ENCODE peak calls at places on chromosomes 13 and 19, in nine cellular contexts. X is small intestine, S is fibroblast of lung, E is lung, V is psoas muscle, D is gastrocnemius medialis, T is SK-N-SH, G is neural progenitor cell, C is GM23248. I is an unnamed sample.
A peak's percentile ranks its signal among the peaks of the same experiment; 100 is the strongest.

GRCh38 chr13:44218501-44219240 is 155.0 kb upstream of the SERP2 start:
- DNase-seq in X (peak; percentile 46), S (peak; percentile 74), E (peak; percentile 87), V (peak; percentile 72), D (peak; percentile 87), T (no peak), G (no peak), C (no peak), I (peak; percentile 25)

GRCh38 chr19:6450166-6450565 is 9.4 kb downstream of the SLC25A23 start:
- DNase-seq in X (no peak), S (no peak), E (no peak), V (no peak), D (no peak), T (no peak), G (no peak), C (no peak), I (no peak)

GRCh38 chr13:26062853-26063444 is 11.1 kb upstream of the SHISA2 start:
- DNase-seq in X (peak; percentile 41), S (peak; percentile 78), E (peak; percentile 35), V (no peak), D (no peak), T (peak; percentile 47), G (peak; percentile 73), C (peak; percentile 63), I (no peak)

GRCh38 chr13:100580045-100580444 is 8.5 kb downstream of the GGACT start:
- DNase-seq in X (peak; percentile 77), S (no peak), E (no peak), V (no peak), D (no peak), T (no peak), G (no peak), C (no peak), I (no peak)

GRCh38 chr19:3265432-3265831 is 41.0 kb downstream of the CELF5 start:
- DNase-seq in X (no peak), S (no peak), E (no peak), V (no peak), D (no peak), T (no peak), G (no peak), C (no peak), I (no peak)

GRCh38 chr19:38655148-38655824 is 7.8 kb downstream of the ACTN4 start:
- DNase-seq in X (no peak), S (no peak), E (no peak), V (no peak), D (no peak), T (no peak), G (no peak), C (peak; percentile 66), I (no peak)

GRCh38 chr19:35756373-35757230 is at the start of gene HSPB6:
- DNase-seq in X (no peak), S (peak; percentile 91), E (no peak), V (peak; percentile 85), D (peak; percentile 74), T (no peak), G (peak; percentile 49), C (peak; percentile 80), I (no peak)

GRCh38 chr13:53191091-53191490 is 162.5 kb downstream of the OLFM4 start:
- DNase-seq in X (no peak), S (no peak), E (no peak), V (no peak), D (no peak), T (no peak), G (peak; percentile 82), C (peak; percentile 35), I (no peak)

GRCh38 chr19:35476149-35476548 is 14.1 kb downstream of the KRTDAP start:
- DNase-seq in X (no peak), S (no peak), E (no peak), V (no peak), D (no peak), T (no peak), G (peak; percentile 35), C (no peak), I (no peak)

GRCh38 chr19:4284176-4284958 is 5.3 kb downstream of the SHD start:
- DNase-seq in X (peak; percentile 97), S (no peak), E (no peak), V (no peak), D (no peak), T (peak; percentile 93), G (peak; percentile 87), C (peak; percentile 27), I (no peak)

GRCh38 chr19:18020212-18021067 is 12.5 kb downstream of the ARRDC2 start:
- DNase-seq in X (no peak), S (no peak), E (peak; percentile 66), V (peak; percentile 97), D (peak; percentile 99), T (peak; percentile 58), G (no peak), C (peak; percentile 80), I (peak; percentile 77)

GRCh38 chr19:4967738-4968461 is 1.0 kb upstream of the KDM4B start:
- DNase-seq in X (no peak), S (peak; percentile 26), E (no peak), V (no peak), D (no peak), T (no peak), G (peak; percentile 27), C (peak; percentile 66), I (no peak)

GRCh38 chr13:46595918-46596315 is 42.9 kb downstream of the LRCH1 start:
- DNase-seq in X (no peak), S (no peak), E (no peak), V (no peak), D (no peak), T (no peak), G (no peak), C (no peak), I (no peak)

GRCh38 chr19:31560771-31561080 is 211.5 kb upstream of the TSHZ3 start:
- DNase-seq in X (no peak), S (no peak), E (no peak), V (no peak), D (no peak), T (no peak), G (no peak), C (no peak), I (no peak)

GRCh38 chr13:101579291-101579802 is 126.9 kb downstream of the ITGBL1 start:
- DNase-seq in X (no peak), S (peak; percentile 65), E (no peak), V (no peak), D (no peak), T (peak; percentile 46), G (no peak), C (peak; percentile 25), I (no peak)

GRCh38 chr13:27309967-27310598 is 39.5 kb downstream of the RASL11A start:
- DNase-seq in X (peak; percentile 51), S (peak; percentile 11), E (no peak), V (no peak), D (no peak), T (no peak), G (no peak), C (peak; percentile 47), I (no peak)

DNA sequence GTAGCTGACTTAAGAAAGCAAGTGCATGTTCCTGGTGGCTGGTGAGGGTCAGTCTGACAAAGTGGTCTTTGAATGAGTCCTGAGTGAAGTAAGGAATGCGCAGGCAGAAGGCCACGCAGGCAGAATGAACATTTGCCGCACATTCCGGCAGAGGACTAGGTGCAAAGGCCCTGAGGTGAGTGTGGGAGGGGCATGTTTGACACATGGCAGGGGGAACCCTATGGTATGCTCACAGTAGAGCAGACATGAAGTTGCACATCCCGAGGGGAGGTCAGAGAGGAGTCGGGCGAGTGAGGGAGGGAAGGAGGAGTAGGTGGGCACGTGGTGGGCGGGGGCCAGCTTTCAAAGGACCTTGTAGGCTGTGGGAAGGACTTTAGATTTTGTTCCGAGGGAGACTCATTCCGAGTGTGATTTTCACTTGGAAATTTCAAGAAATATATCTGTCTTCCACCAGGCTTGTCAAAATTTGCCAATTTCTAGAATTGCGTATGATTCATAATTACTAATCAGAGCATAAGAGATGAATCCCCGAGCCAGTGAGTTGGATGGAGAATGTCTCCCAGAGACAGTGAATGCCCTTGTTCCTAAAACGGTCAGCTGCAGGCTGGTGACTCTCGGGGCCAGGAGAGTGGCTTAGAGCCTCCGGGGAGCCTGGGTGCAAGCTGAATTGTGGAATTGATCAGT is 40.3 kb downstream of the ERICH6B start:
- DNase-seq in X (no peak), S (no peak), E (no peak), V (no peak), D (no peak), T (no peak), G (no peak), C (peak; percentile 13), I (no peak)
- H3K27me3 ChIP-seq in X (no peaks in the 10 kb centered on the region), S (peaks cover 3% of the 10 kb centered on the region), E (no peaks in the 10 kb centered on the region), V (peaks cover 10% of the 10 kb centered on the region), D (no peaks in the 10 kb centered on the region), T (no peaks in the 10 kb centered on the region), G (no peaks in the 10 kb centered on the region), C (peaks cover 37% of the 10 kb centered on the region), I (no peaks in the 10 kb centered on the region)

DNA sequence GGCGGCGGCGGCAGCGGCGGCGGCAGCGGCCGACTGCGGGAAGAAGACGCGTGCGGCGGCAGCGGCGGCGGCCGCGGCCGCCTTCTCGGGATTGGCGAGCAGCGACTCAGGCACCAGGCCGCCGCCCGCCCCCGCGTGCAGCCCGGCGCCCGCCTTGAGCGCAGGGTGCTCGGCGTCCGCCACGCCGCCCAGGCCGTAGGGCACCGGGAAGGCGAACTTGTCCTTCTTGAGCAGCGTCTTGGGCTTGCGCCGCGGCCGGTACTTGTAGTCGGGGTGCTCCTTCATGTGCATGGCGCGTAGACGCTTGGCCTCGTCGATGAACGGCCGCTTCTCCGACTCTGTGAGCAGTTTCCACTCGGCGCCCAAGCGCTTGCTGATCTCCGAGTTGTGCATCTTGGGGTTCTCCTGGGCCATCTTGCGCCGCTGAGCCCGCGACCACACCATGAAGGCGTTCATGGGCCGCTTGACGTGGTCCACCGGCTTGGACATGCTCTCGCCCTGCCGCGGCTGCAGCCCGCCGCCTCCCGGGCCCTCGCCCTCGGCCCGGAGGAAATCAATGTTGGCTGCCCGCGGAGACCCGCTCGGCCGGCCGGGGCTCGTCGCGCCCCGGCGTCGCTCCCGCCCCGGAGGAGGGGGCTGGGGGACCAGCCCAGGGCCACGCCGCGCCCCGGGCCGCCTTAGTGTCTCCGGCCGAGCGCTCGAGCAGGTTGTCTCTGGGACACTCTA is 621 bp downstream of the SOX21 start:
- DNase-seq in X (no peak), S (peak; percentile 37), E (no peak), V (no peak), D (no peak), T (peak; percentile 54), G (peak; percentile 61), C (peak; percentile 39), I (no peak)
- H3K27me3 ChIP-seq in X (peaks cover 31% of the 10 kb centered on the region), S (peaks cover 57% of the 10 kb centered on the region), E (peaks cover 30% of the 10 kb centered on the region), V (peaks cover 91% of the 10 kb centered on the region), D (peaks cover 94% of the 10 kb centered on the region), T (peaks cover 76% of the 10 kb centered on the region), G (no peaks in the 10 kb centered on the region), C (peaks cover 84% of the 10 kb centered on the region), I (peaks cover 37% of the 10 kb centered on the region)

DNA sequence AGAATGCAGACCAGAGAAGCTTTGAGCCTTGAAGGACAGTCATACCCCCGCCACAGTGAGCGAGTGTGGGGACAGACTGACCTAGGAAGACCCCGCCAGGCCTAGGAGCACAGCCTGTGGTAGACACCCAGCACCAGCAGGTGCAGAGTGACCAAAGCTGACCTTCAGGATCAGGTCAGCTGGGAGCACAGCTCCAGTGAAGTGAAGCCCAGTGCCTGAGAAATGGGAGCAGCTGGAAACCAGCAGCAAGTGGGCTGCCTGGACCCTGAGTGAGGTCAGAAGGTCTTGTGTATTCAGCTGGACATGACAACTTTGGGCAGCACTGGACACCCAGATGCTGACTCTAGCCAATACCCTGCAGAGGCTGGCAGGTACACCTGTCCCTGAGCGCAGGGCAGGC is 268.9 kb downstream of the TEX29 start:
- DNase-seq in X (no peak), S (no peak), E (no peak), V (no peak), D (no peak), T (no peak), G (no peak), C (no peak), I (no peak)
- H3K27me3 ChIP-seq in X (no peaks in the 10 kb centered on the region), S (no peaks in the 10 kb centered on the region), E (no peaks in the 10 kb centered on the region), V (no peaks in the 10 kb centered on the region), D (peaks cover 2% of the 10 kb centered on the region), T (no peaks in the 10 kb centered on the region), G (no peaks in the 10 kb centered on the region), C (no peaks in the 10 kb centered on the region), I (no peaks in the 10 kb centered on the region)

GRCh38 chr19:14072535-14073231 is at the start of gene MISP3:
- DNase-seq in X (peak; percentile 91), S (peak; percentile 34), E (peak; percentile 72), V (peak; percentile 62), D (peak; percentile 75), T (peak; percentile 46), G (peak; percentile 70), C (peak; percentile 62), I (no peak)
- H3K27me3 ChIP-seq in X (no peaks in the 10 kb centered on the region), S (no peaks in the 10 kb centered on the region), E (no peaks in the 10 kb centered on the region), V (no peaks in the 10 kb centered on the region), D (no peaks in the 10 kb centered on the region), T (no peaks in the 10 kb centered on the region), G (peaks cover 76% of the 10 kb centered on the region), C (no peaks in the 10 kb centered on the region), I (no peaks in the 10 kb centered on the region)

I was measured in thoracic aorta.